ENCODE peak calls at places on chromosomes 11 and 22, in six cellular contexts. W, G, R, Y, B and Z are unnamed samples.
A peak's percentile ranks its signal among the peaks of the same experiment; 100 is the strongest.

GRCh38 chr11:65362320-65362931 is 7.9 kb downstream of the TIGD3 start:
- DNase-seq in W (no peak), G (no peak), R (no peak), Y (no peak), B (no peak), Z (no peak)

GRCh38 chr22:24189249-24190158 is 8.2 kb downstream of the SUSD2 start:
- DNase-seq in W (no peak), G (peak; percentile 60), R (peak; percentile 76), Y (peak; percentile 38), B (no peak), Z (peak; percentile 24)

GRCh38 chr11:87301785-87302540 is 264.2 kb downstream of the TMEM135 start:
- DNase-seq in W (no peak), G (no peak), R (no peak), Y (no peak), B (no peak), Z (no peak)

GRCh38 chr22:27668828-27669797 is 132.4 kb downstream of the MN1 start:
- DNase-seq in W (peak; percentile 7), G (no peak), R (no peak), Y (peak; percentile 70), B (no peak), Z (no peak)

GRCh38 chr22:42887523-42888507 is 30.7 kb upstream of the ARFGAP3 start:
- DNase-seq in W (no peak), G (no peak), R (no peak), Y (no peak), B (no peak), Z (no peak)

GRCh38 chr11:62805991-62806441 is 776 bp upstream of the NXF1 start:
- DNase-seq in W (no peak), G (no peak), R (no peak), Y (peak; percentile 59), B (no peak), Z (no peak)

GRCh38 chr22:49933236-49933921 is 14.9 kb downstream of the CRELD2 start:
- DNase-seq in W (no peak), G (no peak), R (no peak), Y (no peak), B (no peak), Z (no peak)

GRCh38 chr11:119673389-119674336 is 55.3 kb downstream of the NECTIN1 start:
- DNase-seq in W (no peak), G (no peak), R (no peak), Y (no peak), B (no peak), Z (no peak)

GRCh38 chr11:34860034-34860433 is 56.1 kb downstream of the APIP start:
- DNase-seq in W (no peak), G (peak; percentile 44), R (no peak), Y (no peak), B (no peak), Z (no peak)

GRCh38 chr11:131850507-131850906 is 480.1 kb downstream of the NTM start:
- DNase-seq in W (no peak), G (no peak), R (no peak), Y (no peak), B (no peak), Z (no peak)

GRCh38 chr11:111225871-111226270 is 19.7 kb upstream of the POU2AF2 start:
- DNase-seq in W (no peak), G (no peak), R (no peak), Y (no peak), B (no peak), Z (no peak)

GRCh38 chr11:64500176-64501013 is 90.6 kb upstream of the SLC22A12 start:
- DNase-seq in W (no peak), G (no peak), R (no peak), Y (no peak), B (no peak), Z (no peak)

GRCh38 chr22:44341431-44342346 is 28.9 kb upstream of the SHISAL1 start:
- DNase-seq in W (no peak), G (no peak), R (no peak), Y (peak; percentile 60), B (no peak), Z (no peak)

GRCh38 chr11:833114-833791 is 501 bp downstream of the CD151 start:
- DNase-seq in W (no peak), G (peak; percentile 55), R (peak; percentile 69), Y (no peak), B (no peak), Z (no peak)

GRCh38 chr11:26134053-26134452 is 197.9 kb upstream of the ANO3 start:
- DNase-seq in W (no peak), G (no peak), R (no peak), Y (no peak), B (no peak), Z (no peak)
- TF ChIP-seq CTCF in W (no peak), G (no peak), R (no peak), Y (no peak), B (no peak), Z (no peak)

GRCh38 chr11:2532704-2533641 is 88.2 kb downstream of the KCNQ1 start:
- DNase-seq in W (peak; percentile 13), G (peak; percentile 71), R (peak; percentile 99), Y (peak; percentile 83), B (no peak), Z (peak; percentile 66)

GRCh38 chr11:2530855-2531200 is 86.0 kb downstream of the KCNQ1 start:
- DNase-seq in W (no peak), G (no peak), R (no peak), Y (no peak), B (no peak), Z (no peak)

GRCh38 chr11:2531987-2532703 is 87.3 kb downstream of the KCNQ1 start:
- DNase-seq in W (no peak), G (no peak), R (no peak), Y (no peak), B (no peak), Z (no peak)

GRCh38 chr11:2530131-2530854 is 85.5 kb downstream of the KCNQ1 start:
- DNase-seq in W (no peak), G (no peak), R (no peak), Y (no peak), B (no peak), Z (no peak)

DNA sequence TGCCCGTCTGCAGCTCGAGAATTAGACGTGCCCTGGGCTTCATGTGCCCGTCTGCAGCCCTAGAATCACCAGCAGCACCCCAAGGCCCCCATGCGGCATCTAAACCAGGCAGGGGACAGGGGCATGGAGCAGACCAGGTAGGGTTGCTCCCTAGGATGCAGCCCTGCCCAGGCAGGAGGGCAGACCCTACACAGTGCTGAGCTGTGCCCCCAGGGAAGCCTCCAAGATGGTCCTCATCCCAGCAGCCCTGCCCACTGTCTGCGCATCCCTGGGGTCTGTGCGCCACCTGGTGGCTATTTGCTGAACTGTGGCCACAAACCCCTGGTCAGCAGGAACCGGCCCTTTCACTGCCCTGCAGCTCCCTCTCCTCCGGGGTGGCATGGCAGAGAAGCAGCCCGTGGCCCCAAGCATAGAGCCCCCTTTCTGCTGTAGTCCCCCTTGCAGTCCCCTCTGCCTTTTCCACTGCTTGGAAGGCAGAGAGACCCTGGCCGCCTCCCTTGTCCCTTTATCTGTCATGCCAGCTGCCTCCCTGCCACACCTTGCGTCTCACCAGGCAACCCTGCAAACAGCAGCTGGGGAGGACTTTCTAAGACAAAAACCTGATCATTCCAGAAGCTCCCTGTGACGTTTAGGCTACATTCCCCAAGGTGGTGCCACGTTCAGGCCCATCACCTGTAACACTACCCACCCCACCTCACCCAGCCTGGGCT is 86.6 kb downstream of the KCNQ1 start:
- DNase-seq in W (no peak), G (peak; percentile 12), R (peak; percentile 94), Y (peak; percentile 15), B (no peak), Z (peak; percentile 16)
- TF ChIP-seq CTCF in W (peak; percentile 97), G (peak; percentile 92), R (peak; percentile 97), Y (peak; percentile 90), B (peak; percentile 99), Z (peak; percentile 95)

GRCh38 chr11:46247090-46247489 is 30.4 kb upstream of the CREB3L1 start:
- DNase-seq in W (no peak), G (peak; percentile 33), R (no peak), Y (peak; percentile 67), B (no peak), Z (peak; percentile 14)

GRCh38 chr11:46248270-46249102 is 29.0 kb upstream of the CREB3L1 start:
- DNase-seq in W (peak; percentile 85), G (peak; percentile 91), R (no peak), Y (peak; percentile 98), B (peak; percentile 61), Z (peak; percentile 59)

GRCh38 chr11:46249103-46249942 is 28.1 kb upstream of the CREB3L1 start:
- DNase-seq in W (no peak), G (no peak), R (no peak), Y (peak; percentile 76), B (peak; percentile 31), Z (no peak)

GRCh38 chr11:46246514-46246913 is 30.9 kb upstream of the CREB3L1 start:
- DNase-seq in W (no peak), G (no peak), R (no peak), Y (peak; percentile 61), B (no peak), Z (peak; percentile 36)

GRCh38 chr11:46247664-46248063 is 29.8 kb upstream of the CREB3L1 start:
- DNase-seq in W (no peak), G (peak; percentile 66), R (peak; percentile 44), Y (peak; percentile 48), B (no peak), Z (no peak)
- TF ChIP-seq CTCF in W (no peak), G (peak; percentile 70), R (peak; percentile 41), Y (peak; percentile 3), B (no peak), Z (no peak)

DNA sequence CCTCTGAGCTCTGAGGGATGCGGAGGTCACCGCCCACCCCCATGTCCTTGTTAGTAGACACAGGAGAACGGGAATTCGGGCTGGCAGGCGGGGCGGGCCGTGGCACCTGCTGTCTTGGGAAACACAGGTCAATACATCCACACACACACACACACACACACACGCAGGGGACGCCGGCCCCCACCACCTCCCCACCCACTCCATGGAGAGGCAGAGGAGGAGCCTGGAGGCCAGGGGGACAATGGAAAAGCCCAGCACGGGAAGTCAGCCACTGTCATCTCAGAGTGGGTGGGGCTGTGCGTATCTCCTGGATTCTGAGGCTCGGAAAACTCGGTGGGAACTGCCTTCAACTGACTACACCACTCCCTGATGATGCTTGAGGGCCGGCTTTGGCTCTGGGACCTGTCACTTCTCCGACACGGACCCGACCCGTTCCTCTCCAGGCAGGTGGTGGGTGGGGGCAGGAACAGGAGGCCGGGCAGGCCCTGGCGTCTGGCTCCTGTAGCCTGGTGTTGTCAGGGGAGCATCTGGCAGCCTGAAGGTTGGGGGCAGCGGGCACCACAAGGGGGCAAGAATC is 18.5 kb upstream of the TMEM184B start:
- DNase-seq in W (no peak), G (no peak), R (no peak), Y (no peak), B (no peak), Z (no peak)
- TF ChIP-seq CTCF in W (no peak), G (peak; percentile 4), R (no peak), Y (no peak), B (no peak), Z (no peak)

DNA sequence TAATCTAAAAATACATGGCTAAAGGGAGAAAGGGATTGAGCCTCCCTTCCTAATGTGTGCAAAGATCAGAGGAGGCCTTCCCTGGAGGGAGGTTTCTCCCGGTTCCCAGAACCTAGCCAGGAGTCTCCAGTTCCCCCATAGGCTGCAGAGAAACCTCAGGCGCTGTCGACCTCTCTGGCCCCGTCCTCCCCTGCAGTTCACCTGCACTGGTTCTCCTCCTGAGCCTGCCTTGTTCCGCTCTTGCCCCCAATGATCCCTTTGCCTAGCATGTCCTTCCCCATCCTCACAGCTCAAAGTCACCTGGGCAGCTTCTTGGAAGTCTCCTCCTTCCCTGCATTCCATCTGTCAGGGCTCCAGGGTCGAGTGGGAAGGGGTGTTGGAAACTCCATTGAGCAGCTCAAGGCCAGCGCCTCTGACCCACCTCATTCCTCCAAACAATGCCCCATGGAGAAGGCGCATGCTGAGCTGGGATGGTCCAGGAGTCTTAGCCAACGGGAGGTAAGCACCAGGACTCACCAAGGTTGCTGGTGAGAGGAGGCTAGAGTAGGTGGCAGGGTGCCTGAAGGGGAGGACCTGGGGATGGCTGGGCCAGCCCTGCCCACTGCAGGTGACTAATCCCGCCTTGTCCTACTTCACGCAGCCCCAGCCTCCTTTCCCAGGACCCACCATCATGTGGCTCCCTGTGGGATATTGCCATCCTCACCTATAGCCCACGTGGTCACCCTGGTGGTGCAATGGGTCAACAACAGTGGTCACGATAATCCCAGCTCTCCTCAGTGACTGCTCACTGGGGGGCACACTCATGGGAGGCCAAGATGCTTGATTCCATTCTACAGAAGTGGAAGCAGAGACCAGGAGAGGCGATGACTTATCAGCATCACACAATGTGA is 15.4 kb downstream of the RSPH14 start:
- DNase-seq in W (no peak), G (no peak), R (no peak), Y (no peak), B (no peak), Z (no peak)
- TF ChIP-seq CTCF in W (no peak), G (no peak), R (no peak), Y (no peak), B (no peak), Z (no peak)